ENCODE peak calls at places on chromosomes 11 and 22, in seven cellular contexts. B is activated CD4-positive, CD25-positive, alpha-beta regulatory T cell; H is mucosa of gallbladder; L is EL; V is putamen; A is stomach; D is activated T-helper 9 cell treated with anti-CD3 and anti-CD28 coated beads, Interleukin-2, amount 50 U/mL, for 16 hours. J is an unnamed sample.
A peak's percentile ranks its signal among the peaks of the same experiment; 100 is the strongest.

GRCh38 chr11:7536102-7536501 is 22.3 kb downstream of the PPFIBP2 start:
- DNase-seq in B (no peak), H (no peak), D (no peak), A (no peak), V (no peak), L (no peak), J (no peak)

GRCh38 chr11:90809581-90809980 is 586.7 kb upstream of the CHORDC1 start:
- DNase-seq in L (no peak), H (no peak), D (no peak), B (no peak), A (no peak), V (no peak), J (no peak)

GRCh38 chr22:32204856-32205722 is at the start of gene RFPL2:
- DNase-seq in D (peak; percentile 22), A (no peak), B (no peak), H (peak; percentile 13), L (peak; percentile 62), V (peak; percentile 58), J (no peak)

GRCh38 chr11:10526974-10527918 is 13.7 kb downstream of the RNF141 start:
- DNase-seq in B (no peak), D (no peak), V (peak; percentile 79), L (peak; percentile 30), H (no peak), A (no peak), J (no peak)

GRCh38 chr22:19766506-19767426 is 6.2 kb downstream of the TBX1 start:
- DNase-seq in V (no peak), L (peak; percentile 28), H (peak; percentile 39), A (peak; percentile 71), B (no peak), D (no peak), J (no peak)

GRCh38 chr11:114309517-114309916 is 13.3 kb downstream of the NNMT start:
- DNase-seq in A (no peak), V (no peak), L (no peak), D (no peak), H (no peak), B (no peak), J (no peak)

GRCh38 chr11:35082322-35083180 is 56.4 kb upstream of the CD44 start:
- DNase-seq in H (peak; percentile 56), D (peak; percentile 69), B (peak; percentile 29), V (peak; percentile 34), A (peak; percentile 51), L (peak; percentile 96), J (no peak)

GRCh38 chr11:76772100-76772782 is 10.9 kb upstream of the TSKU start:
- DNase-seq in A (no peak), L (no peak), V (no peak), D (no peak), H (no peak), B (no peak), J (no peak)

J was measured in thoracic aorta.